ENCODE peak calls at places on chromosomes 3 and 15, in ten cellular contexts. One of them, this sample, is unnamed.
A peak's percentile ranks its signal among the peaks of the same experiment; 100 is the strongest.

GRCh38 chr15:82810863-82811421 is 1.5 kb downstream of the WHAMM start:
- DNase-seq in GM13977: peak; percentile 45
- DNase-seq in lower leg skin: no peak
- DNase-seq in AG09319: no peak
- DNase-seq in brain microvascular endothelial cell: no peak
- DNase-seq in transverse colon: no peak
- DNase-seq in fibroblast of mammary gland: no peak
- DNase-seq in psoas muscle: no peak
- DNase-seq in esophagus muscularis mucosa: no peak
- DNase-seq in heart left ventricle: no peak
- DNase-seq in this sample: peak; percentile 80

GRCh38 chr15:45199136-45199810 is 11.5 kb upstream of the SHF start:
- DNase-seq in GM13977: no peak
- DNase-seq in lower leg skin: no peak
- DNase-seq in AG09319: no peak
- DNase-seq in brain microvascular endothelial cell: no peak
- DNase-seq in transverse colon: peak; percentile 47
- DNase-seq in fibroblast of mammary gland: no peak
- DNase-seq in psoas muscle: no peak
- DNase-seq in esophagus muscularis mucosa: no peak
- DNase-seq in heart left ventricle: no peak
- DNase-seq in this sample: peak; percentile 66

GRCh38 chr3:71443332-71443731 is 140.2 kb downstream of the FOXP1 start:
- DNase-seq in GM13977: no peak
- DNase-seq in lower leg skin: no peak
- DNase-seq in AG09319: no peak
- DNase-seq in brain microvascular endothelial cell: no peak
- DNase-seq in transverse colon: no peak
- DNase-seq in fibroblast of mammary gland: no peak
- DNase-seq in psoas muscle: no peak
- DNase-seq in esophagus muscularis mucosa: no peak
- DNase-seq in heart left ventricle: no peak
- DNase-seq in this sample: no peak

GRCh38 chr15:60118564-60119080 is 114.5 kb downstream of the FOXB1 start:
- DNase-seq in GM13977: no peak
- DNase-seq in lower leg skin: no peak
- DNase-seq in AG09319: no peak
- DNase-seq in brain microvascular endothelial cell: no peak
- DNase-seq in transverse colon: no peak
- DNase-seq in fibroblast of mammary gland: no peak
- DNase-seq in psoas muscle: no peak
- DNase-seq in esophagus muscularis mucosa: no peak
- DNase-seq in heart left ventricle: no peak
- DNase-seq in this sample: no peak

GRCh38 chr15:41683955-41684354 is 23.8 kb downstream of the MGA start:
- DNase-seq in GM13977: no peak
- DNase-seq in lower leg skin: no peak
- DNase-seq in AG09319: no peak
- DNase-seq in brain microvascular endothelial cell: no peak
- DNase-seq in transverse colon: no peak
- DNase-seq in fibroblast of mammary gland: no peak
- DNase-seq in psoas muscle: no peak
- DNase-seq in esophagus muscularis mucosa: no peak
- DNase-seq in heart left ventricle: no peak
- DNase-seq in this sample: no peak

GRCh38 chr3:27985369-27986035 is 255.9 kb upstream of the CMC1 start:
- DNase-seq in GM13977: no peak
- DNase-seq in lower leg skin: no peak
- DNase-seq in AG09319: no peak
- DNase-seq in brain microvascular endothelial cell: no peak
- DNase-seq in transverse colon: no peak
- DNase-seq in fibroblast of mammary gland: peak; percentile 79
- DNase-seq in psoas muscle: no peak
- DNase-seq in esophagus muscularis mucosa: no peak
- DNase-seq in heart left ventricle: no peak
- DNase-seq in this sample: no peak

GRCh38 chr3:141305436-141305835 is 62.9 kb upstream of the ZBTB38 start:
- DNase-seq in GM13977: no peak
- DNase-seq in lower leg skin: no peak
- DNase-seq in AG09319: peak; percentile 27
- DNase-seq in brain microvascular endothelial cell: peak; percentile 65
- DNase-seq in transverse colon: no peak
- DNase-seq in fibroblast of mammary gland: peak; percentile 68
- DNase-seq in psoas muscle: no peak
- DNase-seq in esophagus muscularis mucosa: no peak
- DNase-seq in heart left ventricle: no peak
- DNase-seq in this sample: peak; percentile 37

GRCh38 chr3:86388848-86389247 is 602.1 kb downstream of the VGLL3 start:
- DNase-seq in GM13977: no peak
- DNase-seq in lower leg skin: no peak
- DNase-seq in AG09319: no peak
- DNase-seq in brain microvascular endothelial cell: no peak
- DNase-seq in transverse colon: no peak
- DNase-seq in fibroblast of mammary gland: no peak
- DNase-seq in psoas muscle: no peak
- DNase-seq in esophagus muscularis mucosa: no peak
- DNase-seq in heart left ventricle: no peak
- DNase-seq in this sample: no peak

GRCh38 chr15:82944840-82945239 is 7.7 kb downstream of the HOMER2 start:
- DNase-seq in GM13977: no peak
- DNase-seq in lower leg skin: no peak
- DNase-seq in AG09319: no peak
- DNase-seq in brain microvascular endothelial cell: no peak
- DNase-seq in transverse colon: no peak
- DNase-seq in fibroblast of mammary gland: peak; percentile 35
- DNase-seq in psoas muscle: no peak
- DNase-seq in esophagus muscularis mucosa: no peak
- DNase-seq in heart left ventricle: no peak
- DNase-seq in this sample: no peak

GRCh38 chr3:196789773-196790419 is 50.2 kb downstream of the PAK2 start:
- DNase-seq in GM13977: no peak
- DNase-seq in lower leg skin: no peak
- DNase-seq in AG09319: no peak
- DNase-seq in brain microvascular endothelial cell: no peak
- DNase-seq in transverse colon: no peak
- DNase-seq in fibroblast of mammary gland: no peak
- DNase-seq in psoas muscle: no peak
- DNase-seq in esophagus muscularis mucosa: no peak
- DNase-seq in heart left ventricle: no peak
- DNase-seq in this sample: no peak

GRCh38 chr3:18424213-18424861 is 802 bp downstream of the SATB1 start:
- DNase-seq in GM13977: no peak
- DNase-seq in lower leg skin: no peak
- DNase-seq in AG09319: no peak
- DNase-seq in brain microvascular endothelial cell: no peak
- DNase-seq in transverse colon: peak; percentile 15
- DNase-seq in fibroblast of mammary gland: no peak
- DNase-seq in psoas muscle: no peak
- DNase-seq in esophagus muscularis mucosa: no peak
- DNase-seq in heart left ventricle: peak; percentile 29
- DNase-seq in this sample: peak; percentile 36

GRCh38 chr15:57646057-57646456 is 54.4 kb downstream of the MYZAP start:
- DNase-seq in GM13977: no peak
- DNase-seq in lower leg skin: no peak
- DNase-seq in AG09319: no peak
- DNase-seq in brain microvascular endothelial cell: no peak
- DNase-seq in transverse colon: no peak
- DNase-seq in fibroblast of mammary gland: no peak
- DNase-seq in psoas muscle: no peak
- DNase-seq in esophagus muscularis mucosa: peak; percentile 45
- DNase-seq in heart left ventricle: no peak
- DNase-seq in this sample: no peak

GRCh38 chr15:78201281-78202190 is 32.8 kb downstream of the ACSBG1 start:
- DNase-seq in GM13977: no peak
- DNase-seq in lower leg skin: peak; percentile 6
- DNase-seq in AG09319: no peak
- DNase-seq in brain microvascular endothelial cell: no peak
- DNase-seq in transverse colon: no peak
- DNase-seq in fibroblast of mammary gland: no peak
- DNase-seq in psoas muscle: no peak
- DNase-seq in esophagus muscularis mucosa: no peak
- DNase-seq in heart left ventricle: no peak
- DNase-seq in this sample: no peak

GRCh38 chr3:40191850-40192448 is 117.6 kb upstream of the EIF1B start:
- DNase-seq in GM13977: peak; percentile 74
- DNase-seq in lower leg skin: no peak
- DNase-seq in AG09319: peak; percentile 16
- DNase-seq in brain microvascular endothelial cell: peak; percentile 58
- DNase-seq in transverse colon: peak; percentile 57
- DNase-seq in fibroblast of mammary gland: peak; percentile 60
- DNase-seq in psoas muscle: peak; percentile 40
- DNase-seq in esophagus muscularis mucosa: peak; percentile 92
- DNase-seq in heart left ventricle: peak; percentile 44
- DNase-seq in this sample: peak; percentile 73

GRCh38 chr3:160928183-160928718 is 172.2 kb downstream of the PPM1L start:
- DNase-seq in GM13977: no peak
- DNase-seq in lower leg skin: no peak
- DNase-seq in AG09319: no peak
- DNase-seq in brain microvascular endothelial cell: no peak
- DNase-seq in transverse colon: no peak
- DNase-seq in fibroblast of mammary gland: no peak
- DNase-seq in psoas muscle: no peak
- DNase-seq in esophagus muscularis mucosa: no peak
- DNase-seq in heart left ventricle: no peak
- DNase-seq in this sample: no peak
- TF ChIP-seq CTCF in GM13977: peak; percentile 44
- TF ChIP-seq CTCF in lower leg skin: no peak
- TF ChIP-seq CTCF in AG09319: no peak
- TF ChIP-seq CTCF in brain microvascular endothelial cell: peak; percentile 40
- TF ChIP-seq CTCF in transverse colon: no peak
- TF ChIP-seq CTCF in fibroblast of mammary gland: peak; percentile 21
- TF ChIP-seq CTCF in psoas muscle: peak; percentile 22
- TF ChIP-seq CTCF in esophagus muscularis mucosa: no peak
- TF ChIP-seq CTCF in heart left ventricle: no peak
- TF ChIP-seq CTCF in this sample: no peak

GRCh38 chr3:167184511-167184910 is 195.6 kb downstream of the ZBBX start:
- DNase-seq in GM13977: no peak
- DNase-seq in lower leg skin: no peak
- DNase-seq in AG09319: no peak
- DNase-seq in brain microvascular endothelial cell: no peak
- DNase-seq in transverse colon: no peak
- DNase-seq in fibroblast of mammary gland: no peak
- DNase-seq in psoas muscle: no peak
- DNase-seq in esophagus muscularis mucosa: no peak
- DNase-seq in heart left ventricle: no peak
- DNase-seq in this sample: no peak
- TF ChIP-seq CTCF in GM13977: no peak
- TF ChIP-seq CTCF in lower leg skin: no peak
- TF ChIP-seq CTCF in AG09319: no peak
- TF ChIP-seq CTCF in brain microvascular endothelial cell: no peak
- TF ChIP-seq CTCF in transverse colon: no peak
- TF ChIP-seq CTCF in fibroblast of mammary gland: peak; percentile 18
- TF ChIP-seq CTCF in psoas muscle: no peak
- TF ChIP-seq CTCF in esophagus muscularis mucosa: no peak
- TF ChIP-seq CTCF in heart left ventricle: no peak
- TF ChIP-seq CTCF in this sample: no peak

DNA sequence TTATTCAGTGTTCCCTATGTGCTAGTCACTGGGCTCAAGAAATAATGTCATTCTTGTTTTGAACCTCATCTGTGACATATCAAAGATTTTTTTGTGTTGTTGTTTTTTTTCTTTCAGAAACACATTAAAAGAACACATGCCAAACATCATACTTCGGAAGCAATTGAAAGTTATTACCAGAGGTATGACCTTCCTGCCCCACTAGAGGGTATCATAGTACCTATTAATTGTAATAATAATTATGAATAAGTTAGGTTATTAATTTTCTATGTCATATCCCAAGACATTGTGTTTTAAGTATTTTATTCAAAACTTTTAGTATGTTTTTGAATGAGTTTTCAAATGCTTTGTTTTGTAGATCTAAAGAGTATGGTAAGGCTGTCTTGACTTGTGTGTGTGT is 65.7 kb downstream of the CDIN1 start:
- DNase-seq in GM13977: no peak
- DNase-seq in lower leg skin: no peak
- DNase-seq in AG09319: no peak
- DNase-seq in brain microvascular endothelial cell: no peak
- DNase-seq in transverse colon: no peak
- DNase-seq in fibroblast of mammary gland: peak; percentile 7
- DNase-seq in psoas muscle: no peak
- DNase-seq in esophagus muscularis mucosa: no peak
- DNase-seq in heart left ventricle: no peak
- DNase-seq in this sample: no peak
- TF ChIP-seq CTCF in GM13977: no peak
- TF ChIP-seq CTCF in lower leg skin: no peak
- TF ChIP-seq CTCF in AG09319: peak; percentile 25
- TF ChIP-seq CTCF in brain microvascular endothelial cell: no peak
- TF ChIP-seq CTCF in transverse colon: no peak
- TF ChIP-seq CTCF in fibroblast of mammary gland: peak; percentile 9
- TF ChIP-seq CTCF in psoas muscle: no peak
- TF ChIP-seq CTCF in esophagus muscularis mucosa: peak; percentile 27
- TF ChIP-seq CTCF in heart left ventricle: peak; percentile 13
- TF ChIP-seq CTCF in this sample: no peak

GRCh38 chr15:40002295-40002694 is 36.7 kb downstream of the SRP14 start:
- DNase-seq in GM13977: no peak
- DNase-seq in lower leg skin: no peak
- DNase-seq in AG09319: no peak
- DNase-seq in brain microvascular endothelial cell: peak; percentile 34
- DNase-seq in transverse colon: peak; percentile 24
- DNase-seq in fibroblast of mammary gland: peak; percentile 69
- DNase-seq in psoas muscle: no peak
- DNase-seq in esophagus muscularis mucosa: no peak
- DNase-seq in heart left ventricle: no peak
- DNase-seq in this sample: peak; percentile 3
- TF ChIP-seq CTCF in GM13977: no peak
- TF ChIP-seq CTCF in lower leg skin: no peak
- TF ChIP-seq CTCF in AG09319: no peak
- TF ChIP-seq CTCF in brain microvascular endothelial cell: no peak
- TF ChIP-seq CTCF in transverse colon: no peak
- TF ChIP-seq CTCF in fibroblast of mammary gland: no peak
- TF ChIP-seq CTCF in psoas muscle: no peak
- TF ChIP-seq CTCF in esophagus muscularis mucosa: no peak
- TF ChIP-seq CTCF in heart left ventricle: no peak
- TF ChIP-seq CTCF in this sample: no peak

DNA sequence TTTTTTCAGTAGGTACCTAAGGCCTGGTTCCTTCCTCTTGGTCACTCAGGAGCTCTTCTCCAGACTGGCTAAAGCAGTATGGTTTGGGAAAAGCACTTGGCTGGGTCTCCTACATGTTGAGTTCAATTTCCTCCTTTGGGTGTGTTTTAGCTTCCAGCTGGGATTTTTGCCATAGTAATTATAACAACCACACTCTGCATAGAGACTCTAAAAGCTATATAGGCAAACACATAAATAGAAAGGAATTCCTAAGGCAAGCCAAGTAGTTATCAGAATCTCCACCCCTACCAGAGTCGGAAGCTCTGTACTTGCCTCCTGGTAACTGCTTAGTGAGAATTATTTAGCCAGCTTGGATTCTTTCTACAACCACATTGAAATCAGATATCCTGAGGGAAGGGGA is 48.6 kb downstream of the FOXL2 start:
- DNase-seq in GM13977: no peak
- DNase-seq in lower leg skin: no peak
- DNase-seq in AG09319: peak; percentile 48
- DNase-seq in brain microvascular endothelial cell: peak; percentile 3
- DNase-seq in transverse colon: no peak
- DNase-seq in fibroblast of mammary gland: peak; percentile 19
- DNase-seq in psoas muscle: no peak
- DNase-seq in esophagus muscularis mucosa: no peak
- DNase-seq in heart left ventricle: no peak
- DNase-seq in this sample: no peak
- TF ChIP-seq CTCF in GM13977: no peak
- TF ChIP-seq CTCF in lower leg skin: no peak
- TF ChIP-seq CTCF in AG09319: no peak
- TF ChIP-seq CTCF in brain microvascular endothelial cell: no peak
- TF ChIP-seq CTCF in transverse colon: no peak
- TF ChIP-seq CTCF in fibroblast of mammary gland: no peak
- TF ChIP-seq CTCF in psoas muscle: no peak
- TF ChIP-seq CTCF in esophagus muscularis mucosa: no peak
- TF ChIP-seq CTCF in heart left ventricle: no peak
- TF ChIP-seq CTCF in this sample: no peak